ENCODE peak calls at places on chromosomes 13 and 19, in ten cellular contexts. U is upper lobe of left lung, K is lower leg skin, S is ovary, Q is Peyer's patch, Y is tibial nerve, P is A549, E is HCT116, H is HepG2, D is heart left ventricle. O is an unnamed sample.

GRCh38 chr13:73372691-73373627 is 314.2 kb downstream of the KLF5 start:
- DNase-seq in Q (no peak), H (no peak), E (no peak), D (no peak), K (no peak), S (no peak), Y (no peak), U (no peak), P (no peak), O (no peak)

GRCh38 chr19:6269101-6269886 is 10.5 kb downstream of the MLLT1 start:
- DNase-seq in H (no peak), Q (no peak), P (no peak), S (no peak), D (no peak), Y (no peak), K (no peak), U (no peak), E (no peak), O (no peak)

GRCh38 chr19:8259142-8259921 is 48.8 kb downstream of the CD320 start:
- DNase-seq in E (no peak), D (no peak), P (no peak), S (no peak), Y (no peak), H (no peak), Q (no peak), U (no peak), K (no peak), O (peak; percentile 57)

GRCh38 chr13:39159393-39159792 is 121.1 kb downstream of the NHLRC3 start:
- DNase-seq in K (no peak), S (no peak), P (no peak), D (no peak), E (no peak), Y (no peak), U (no peak), Q (no peak), H (no peak), O (no peak)

GRCh38 chr13:42832341-42833153 is 51.2 kb downstream of the FAM216B start:
- DNase-seq in Q (peak; percentile 58), H (peak; percentile 20), S (peak; percentile 45), P (no peak), Y (no peak), K (no peak), D (no peak), U (no peak), E (no peak), O (no peak)

GRCh38 chr13:99228737-99229691 is 28.4 kb downstream of the UBAC2 start:
- DNase-seq in Y (no peak), K (no peak), Q (no peak), S (no peak), P (no peak), D (no peak), U (no peak), H (peak; percentile 23), E (no peak), O (no peak)

GRCh38 chr19:19459707-19460251 is 54.3 kb downstream of the GATAD2A start:
- DNase-seq in K (peak; percentile 89), U (peak; percentile 85), P (no peak), E (no peak), Q (peak; percentile 91), H (no peak), Y (no peak), S (no peak), D (no peak), O (peak; percentile 90)

GRCh38 chr19:39090881-39091280 is 6.7 kb downstream of the ACP7 start:
- DNase-seq in E (no peak), H (no peak), S (no peak), P (no peak), D (no peak), Y (no peak), Q (no peak), K (no peak), U (no peak), O (no peak)

GRCh38 chr13:44142911-44143665 is 230.5 kb upstream of the SERP2 start:
- DNase-seq in U (no peak), P (peak; percentile 66), Y (no peak), D (no peak), K (no peak), H (no peak), E (peak; percentile 47), S (no peak), Q (no peak), O (no peak)

GRCh38 chr13:113291997-113292862 is 4.8 kb upstream of the LAMP1 start:
- DNase-seq in S (no peak), E (no peak), K (peak; percentile 92), Y (no peak), D (no peak), P (no peak), U (peak; percentile 38), H (no peak), Q (no peak), O (no peak)

GRCh38 chr13:76886005-76886291 is 257 bp downstream of the KCTD12 start:
- DNase-seq in E (no peak), Q (peak; percentile 54), H (no peak), Y (no peak), D (no peak), K (no peak), P (no peak), U (no peak), S (peak; percentile 40), O (no peak)

GRCh38 chr13:77406644-77407440 is 79.9 kb upstream of the MYCBP2 start:
- DNase-seq in U (no peak), E (no peak), D (no peak), H (no peak), P (no peak), S (no peak), Q (no peak), Y (no peak), K (no peak), O (no peak)

GRCh38 chr13:24512208-24513068 is at the start of gene PARP4:
- DNase-seq in D (peak; percentile 91), H (peak; percentile 93), Q (peak; percentile 92), Y (peak; percentile 42), E (peak; percentile 69), K (peak; percentile 95), P (peak; percentile 81), U (peak; percentile 91), S (peak; percentile 68), O (peak; percentile 96)

GRCh38 chr19:50361290-50362029 is 4.0 kb downstream of the NAPSA start:
- DNase-seq in P (peak; percentile 66), S (no peak), Q (no peak), Y (no peak), U (peak; percentile 79), D (no peak), K (no peak), E (peak; percentile 37), H (no peak), O (no peak)

GRCh38 chr13:99417151-99417820 is 84.0 kb upstream of the TM9SF2 start:
- DNase-seq in H (no peak), P (no peak), U (peak; percentile 10), S (no peak), K (peak; percentile 68), Y (no peak), E (no peak), Q (peak; percentile 37), D (no peak), O (no peak)

GRCh38 chr19:41940443-41941409 is 12.5 kb upstream of the ERFL start:
- DNase-seq in Q (no peak), S (no peak), U (no peak), D (no peak), H (no peak), K (no peak), E (no peak), Y (no peak), P (no peak), O (peak; percentile 77)
- TF ChIP-seq POLR2A in Q (no peak), S (no peak), U (no peak), D (no peak), H (no peak), K (no peak), E (no peak), Y (no peak), P (no peak), O (no peak)

GRCh38 chr19:48496959-48497727 is 14.5 kb downstream of the LMTK3 start:
- DNase-seq in P (no peak), S (no peak), U (no peak), Q (no peak), H (peak; percentile 46), E (no peak), K (no peak), Y (no peak), D (no peak), O (no peak)

GRCh38 chr19:48498576-48498879 is 13.1 kb downstream of the LMTK3 start:
- DNase-seq in D (no peak), K (no peak), E (no peak), P (no peak), H (no peak), Y (no peak), Q (no peak), U (no peak), S (no peak), O (no peak)

GRCh38 chr19:48499352-48500090 is 12.1 kb downstream of the LMTK3 start:
- DNase-seq in K (no peak), S (no peak), H (no peak), E (no peak), P (no peak), Y (no peak), U (no peak), D (peak; percentile 69), Q (no peak), O (no peak)

GRCh38 chr19:48498922-48499321 is 12.7 kb downstream of the LMTK3 start:
- DNase-seq in U (no peak), D (no peak), E (no peak), H (no peak), S (no peak), Y (no peak), Q (no peak), P (no peak), K (no peak), O (no peak)

GRCh38 chr19:48497728-48498575 is 13.7 kb downstream of the LMTK3 start:
- DNase-seq in S (no peak), P (no peak), K (no peak), E (no peak), U (no peak), Q (no peak), H (no peak), D (no peak), Y (no peak), O (no peak)
- H3K4me3 ChIP-seq in S (no peak overlapping the region), P (no peak overlapping the region), K (no peak overlapping the region), E (no peak overlapping the region), U (peak overlapping the region; percentile 22), Q (peak overlapping the region; percentile 32), H (peak overlapping the region; percentile 64), D (peak overlapping the region; percentile 23), Y (no peak overlapping the region), O (no peak overlapping the region)

GRCh38 chr19:38003427-38004099 is 96.6 kb downstream of the SIPA1L3 start:
- DNase-seq in Q (peak; percentile 72), Y (peak; percentile 42), H (no peak), P (no peak), K (peak; percentile 93), E (no peak), D (peak; percentile 81), U (peak; percentile 73), S (peak; percentile 59), O (peak; percentile 81)
- TF ChIP-seq POLR2A in Q (no peak), Y (no peak), H (no peak), P (no peak), K (no peak), E (no peak), D (no peak), U (no peak), S (no peak), O (no peak)

DNA sequence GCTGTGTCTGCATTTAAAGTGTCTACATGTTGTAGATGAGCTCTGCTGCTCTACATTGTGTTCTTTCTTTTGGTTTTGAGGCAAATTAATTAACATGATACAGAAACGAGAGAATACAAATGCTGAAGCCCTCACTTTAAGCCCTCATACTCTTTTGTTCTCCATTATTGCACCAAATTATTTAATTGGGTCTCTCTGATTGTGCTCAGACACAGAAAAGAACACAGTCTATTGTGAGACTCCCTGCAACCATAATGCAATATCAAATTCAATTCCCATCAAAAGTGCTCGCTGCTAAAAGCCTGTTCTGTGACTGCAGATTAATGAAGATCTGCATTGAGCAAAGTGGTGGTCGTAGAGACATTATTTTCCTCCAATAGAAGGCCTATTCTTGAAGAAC is 166.4 kb upstream of the SOX21 start:
- DNase-seq in D (no peak), K (no peak), U (no peak), Y (no peak), E (no peak), P (no peak), S (no peak), Q (no peak), H (no peak), O (no peak)
- H3K4me3 ChIP-seq in D (no peak overlapping the region), K (no peak overlapping the region), U (no peak overlapping the region), Y (no peak overlapping the region), E (no peak overlapping the region), P (no peak overlapping the region), S (no peak overlapping the region), Q (no peak overlapping the region), H (no peak overlapping the region), O (no peak overlapping the region)